ENCODE peak calls at places on chromosome 14, in four cellular contexts. One of them, this sample, is unnamed.

GRCh38 chr14:28763914-28764848 is 2.4 kb upstream of the FOXG1 start:
- DNase-seq in WERI-Rb-1: no peak
- DNase-seq in OCI-LY7: no peak
- DNase-seq in neural progenitor cell: peak; percentile 76
- DNase-seq in this sample: peak; percentile 69

GRCh38 chr14:52802597-52802996 is 11.2 kb upstream of the GNPNAT1 start:
- DNase-seq in neural progenitor cell: no peak
- DNase-seq in WERI-Rb-1: no peak
- DNase-seq in OCI-LY7: no peak
- DNase-seq in this sample: no peak

GRCh38 chr14:90614696-90615260 is 201.5 kb downstream of the TTC7B start:
- DNase-seq in neural progenitor cell: no peak
- DNase-seq in WERI-Rb-1: no peak
- DNase-seq in OCI-LY7: no peak
- DNase-seq in this sample: no peak

GRCh38 chr14:55800443-55800842 is 220.4 kb downstream of the KTN1 start:
- DNase-seq in OCI-LY7: no peak
- DNase-seq in neural progenitor cell: no peak
- DNase-seq in WERI-Rb-1: no peak
- DNase-seq in this sample: no peak

GRCh38 chr14:99644723-99645544 is at the start of gene HHIPL1:
- DNase-seq in WERI-Rb-1: no peak
- DNase-seq in OCI-LY7: no peak
- DNase-seq in neural progenitor cell: peak; percentile 75
- DNase-seq in this sample: peak; percentile 76

GRCh38 chr14:84323963-84324362 is 1206.0 kb upstream of the FLRT2 start:
- DNase-seq in neural progenitor cell: no peak
- DNase-seq in OCI-LY7: no peak
- DNase-seq in WERI-Rb-1: no peak
- DNase-seq in this sample: no peak

GRCh38 chr14:34044666-34045306 is 93.9 kb upstream of the EGLN3 start:
- DNase-seq in OCI-LY7: no peak
- DNase-seq in neural progenitor cell: no peak
- DNase-seq in WERI-Rb-1: no peak
- DNase-seq in this sample: no peak

GRCh38 chr14:24094839-24095195 is 706 bp downstream of the PCK2 start:
- DNase-seq in WERI-Rb-1: no peak
- DNase-seq in OCI-LY7: peak; percentile 52
- DNase-seq in neural progenitor cell: peak; percentile 45
- DNase-seq in this sample: no peak

GRCh38 chr14:58131386-58131785 is 20.6 kb downstream of the ARMH4 start:
- DNase-seq in neural progenitor cell: no peak
- DNase-seq in OCI-LY7: no peak
- DNase-seq in WERI-Rb-1: peak; percentile 18
- DNase-seq in this sample: peak; percentile 47

DNA sequence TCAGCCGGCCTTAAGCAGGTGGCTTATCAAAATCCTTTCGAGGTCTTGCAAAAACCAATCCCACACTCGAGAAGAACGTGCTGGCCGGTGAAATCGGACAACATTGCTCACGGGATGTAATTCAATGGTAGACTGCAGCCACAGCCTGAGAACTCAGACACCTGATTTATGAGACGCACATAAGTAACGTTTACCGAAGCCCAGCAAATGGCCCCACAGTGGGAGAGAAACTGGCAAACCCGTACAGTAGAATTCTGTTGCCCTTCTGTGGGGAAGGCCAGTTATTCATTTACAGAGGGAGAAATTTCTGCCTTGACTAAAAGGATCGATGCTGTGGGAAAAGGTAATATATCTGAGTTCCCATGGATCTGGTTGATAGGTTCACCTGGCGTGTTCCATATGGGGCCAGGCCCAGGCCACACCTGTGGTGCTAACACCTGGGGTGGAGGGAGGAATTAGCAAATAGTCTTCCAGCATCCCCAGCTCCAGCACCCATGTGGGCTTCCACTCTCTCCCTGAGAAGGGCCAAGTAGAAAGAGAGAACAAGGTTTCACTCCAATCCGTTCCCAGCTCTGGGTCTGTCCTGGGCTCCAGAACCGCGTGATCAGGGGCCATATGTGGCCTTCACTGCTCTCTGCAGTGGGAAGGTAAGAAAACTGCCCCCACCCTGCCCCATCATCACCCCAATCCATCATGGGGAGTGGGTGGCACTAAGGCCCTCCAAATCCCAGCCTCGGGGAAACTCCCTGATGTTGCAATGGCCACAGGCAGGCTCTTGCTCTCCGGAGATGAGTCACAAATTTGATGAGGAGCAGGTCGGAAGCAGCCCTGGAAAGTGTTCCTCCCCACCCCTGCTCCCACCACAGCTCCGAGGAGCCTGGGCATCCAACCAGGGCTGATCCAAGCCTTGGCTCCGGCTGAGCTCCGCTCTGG is 12.7 kb downstream of the BDKRB1 start:
- DNase-seq in neural progenitor cell: no peak
- DNase-seq in OCI-LY7: no peak
- DNase-seq in WERI-Rb-1: peak; percentile 14
- DNase-seq in this sample: no peak
- H3K4me3 ChIP-seq in neural progenitor cell: no peak overlapping the region
- H3K4me3 ChIP-seq in OCI-LY7: no peak overlapping the region
- H3K4me3 ChIP-seq in WERI-Rb-1: no peak overlapping the region
- H3K4me3 ChIP-seq in this sample: no peak overlapping the region

GRCh38 chr14:37594916-37595808 is at the start of the genes FOXA1 and TTC6:
- DNase-seq in WERI-Rb-1: peak; percentile 30
- DNase-seq in OCI-LY7: no peak
- DNase-seq in neural progenitor cell: peak; percentile 72
- DNase-seq in this sample: peak; percentile 84
- H3K4me3 ChIP-seq in WERI-Rb-1: peak within 1 kb of the TSS; percentile 43
- H3K4me3 ChIP-seq in OCI-LY7: no peak within 1 kb of the TSS
- H3K4me3 ChIP-seq in neural progenitor cell: peak within 1 kb of the TSS; percentile 50
- H3K4me3 ChIP-seq in this sample: peak within 1 kb of the TSS; percentile 89

GRCh38 chr14:69852897-69853296 is 26.3 kb upstream of the SMOC1 start:
- DNase-seq in OCI-LY7: no peak
- DNase-seq in WERI-Rb-1: no peak
- DNase-seq in neural progenitor cell: no peak
- DNase-seq in this sample: no peak

GRCh38 chr14:69848903-69849391 is 30.3 kb upstream of the SMOC1 start:
- DNase-seq in neural progenitor cell: no peak
- DNase-seq in WERI-Rb-1: no peak
- DNase-seq in OCI-LY7: no peak
- DNase-seq in this sample: no peak

GRCh38 chr14:69850736-69851112 is 28.5 kb upstream of the SMOC1 start:
- DNase-seq in OCI-LY7: no peak
- DNase-seq in neural progenitor cell: no peak
- DNase-seq in WERI-Rb-1: no peak
- DNase-seq in this sample: no peak

GRCh38 chr14:69848156-69848555 is 31.1 kb upstream of the SMOC1 start:
- DNase-seq in OCI-LY7: no peak
- DNase-seq in WERI-Rb-1: no peak
- DNase-seq in neural progenitor cell: no peak
- DNase-seq in this sample: no peak

GRCh38 chr14:69850086-69850735 is 29.0 kb upstream of the SMOC1 start:
- DNase-seq in OCI-LY7: no peak
- DNase-seq in WERI-Rb-1: no peak
- DNase-seq in neural progenitor cell: peak; percentile 27
- DNase-seq in this sample: no peak
- H3K4me3 ChIP-seq in OCI-LY7: no peak overlapping the region
- H3K4me3 ChIP-seq in WERI-Rb-1: no peak overlapping the region
- H3K4me3 ChIP-seq in neural progenitor cell: no peak overlapping the region
- H3K4me3 ChIP-seq in this sample: no peak overlapping the region

DNA sequence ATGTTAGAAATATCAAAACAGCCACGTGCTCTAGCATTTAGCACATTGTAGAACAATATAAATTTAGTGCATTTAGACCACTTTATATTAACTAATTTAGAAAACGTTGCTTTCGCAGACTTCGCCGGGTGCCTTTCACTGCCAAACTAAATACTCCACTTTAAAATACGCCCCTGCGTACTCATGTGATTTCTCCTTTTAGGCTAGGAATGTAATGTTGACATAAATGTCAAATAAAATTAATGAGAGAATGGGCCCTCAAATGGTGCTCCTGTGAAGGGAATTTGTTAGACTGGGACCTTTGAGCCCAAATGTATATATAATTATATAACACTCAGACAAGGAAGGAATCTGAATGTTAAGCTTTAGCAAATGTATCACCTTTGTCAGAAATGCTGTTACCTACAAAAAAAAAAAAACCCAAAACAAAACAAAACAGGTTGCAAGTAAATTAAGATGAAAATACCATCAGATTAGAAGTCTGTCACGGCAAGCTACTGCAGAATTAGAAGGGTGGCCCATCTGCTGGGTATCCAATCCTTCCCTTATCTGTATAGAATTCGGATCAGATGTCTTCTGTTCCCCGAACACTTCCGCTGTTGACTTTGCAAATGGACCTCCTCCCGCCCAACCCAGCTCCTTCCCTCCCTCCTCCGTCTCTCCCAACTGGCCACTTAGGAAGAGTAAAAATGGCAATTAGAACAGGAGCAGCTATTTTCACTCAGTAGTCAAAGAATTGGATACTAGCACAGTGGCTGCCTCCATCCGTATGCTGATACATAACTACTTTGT is 159.3 kb upstream of the FOXN3 start:
- DNase-seq in neural progenitor cell: peak; percentile 11
- DNase-seq in WERI-Rb-1: peak; percentile 45
- DNase-seq in OCI-LY7: no peak
- DNase-seq in this sample: peak; percentile 71
- H3K4me3 ChIP-seq in neural progenitor cell: peak overlapping the region; percentile 16
- H3K4me3 ChIP-seq in WERI-Rb-1: no peak overlapping the region
- H3K4me3 ChIP-seq in OCI-LY7: no peak overlapping the region
- H3K4me3 ChIP-seq in this sample: peak overlapping the region; percentile 57

This sample was measured in endodermal cell.